ENCODE peak calls at places on chromosomes 13 and 19, in seven cellular contexts. E is Calu3; V is choroid plexus epithelial cell; P is WTC11; U is AG04450; D is progenitor cell of endocrine pancreas; W is CD4-positive, alpha-beta T cell. I is an unnamed sample.
A peak's percentile ranks its signal among the peaks of the same experiment; 100 is the strongest.

GRCh38 chr19:21202865-21203494 is 61.1 kb downstream of the ZNF431 start:
- DNase-seq in E (no peak), V (no peak), P (peak; percentile 34), U (no peak), D (no peak), W (no peak), I (no peak)

GRCh38 chr19:40797166-40797962 is 1.6 kb upstream of the EGLN2 start:
- DNase-seq in E (no peak), V (no peak), P (no peak), U (no peak), D (no peak), W (no peak), I (no peak)

GRCh38 chr19:1969176-1970002 is 28.4 kb downstream of the CSNK1G2 start:
- DNase-seq in E (no peak), V (no peak), P (no peak), U (no peak), D (no peak), W (no peak), I (no peak)

GRCh38 chr13:72920097-72920496 is 138.2 kb downstream of the PIBF1 start:
- DNase-seq in E (no peak), V (no peak), P (no peak), U (no peak), D (no peak), W (no peak), I (no peak)

GRCh38 chr13:46796515-46797467 is at the start of gene ESD:
- DNase-seq in E (peak; percentile 90), V (peak; percentile 94), P (peak; percentile 92), U (peak; percentile 67), D (peak; percentile 78), W (peak; percentile 81), I (peak; percentile 73)

GRCh38 chr13:66558511-66558910 is 671.6 kb downstream of the PCDH9 start:
- DNase-seq in E (no peak), V (peak; percentile 79), P (no peak), U (no peak), D (no peak), W (no peak), I (no peak)

GRCh38 chr13:45178349-45179142 is 22.3 kb downstream of the KCTD4 start:
- DNase-seq in E (no peak), V (peak; percentile 71), P (no peak), U (peak; percentile 72), D (no peak), W (no peak), I (no peak)

GRCh38 chr13:80962855-80963254 is 621.9 kb upstream of the SPRY2 start:
- DNase-seq in E (no peak), V (peak; percentile 71), P (no peak), U (no peak), D (no peak), W (no peak), I (no peak)

GRCh38 chr13:49869514-49869913 is 66.6 kb downstream of the SPRYD7 start:
- DNase-seq in E (no peak), V (peak; percentile 72), P (peak; percentile 69), U (no peak), D (no peak), W (no peak), I (no peak)

GRCh38 chr19:1979642-1980041 is 35.9 kb downstream of the BTBD2 start:
- DNase-seq in E (no peak), V (no peak), P (no peak), U (no peak), D (no peak), W (no peak), I (no peak)

GRCh38 chr19:33595783-33596182 is 26.0 kb upstream of the CHST8 start:
- DNase-seq in E (no peak), V (no peak), P (no peak), U (no peak), D (no peak), W (no peak), I (no peak)

GRCh38 chr13:97975851-97976550 is 22.5 kb downstream of the IPO5 start:
- DNase-seq in E (peak; percentile 78), V (peak; percentile 87), P (peak; percentile 89), U (peak; percentile 29), D (peak; percentile 88), W (peak; percentile 84), I (peak; percentile 92)

GRCh38 chr13:111505175-111505777 is 184.8 kb downstream of the TEX29 start:
- DNase-seq in E (no peak), V (no peak), P (peak; percentile 79), U (no peak), D (no peak), W (no peak), I (no peak)

GRCh38 chr19:1106841-1107654 is 3.3 kb downstream of the GPX4 start:
- DNase-seq in E (peak; percentile 54), V (peak; percentile 84), P (no peak), U (no peak), D (no peak), W (no peak), I (no peak)

GRCh38 chr19:1864480-1865171 is 1.2 kb upstream of the KLF16 start:
- DNase-seq in E (peak; percentile 78), V (peak; percentile 53), P (peak; percentile 87), U (no peak), D (peak; percentile 75), W (no peak), I (peak; percentile 70)

GRCh38 chr13:75486654-75487053 is 4.7 kb upstream of the TBC1D4 start:
- DNase-seq in E (no peak), V (no peak), P (no peak), U (no peak), D (no peak), W (no peak), I (no peak)

GRCh38 chr13:23235994-23236393 is 55.2 kb downstream of the SGCG start:
- DNase-seq in E (no peak), V (no peak), P (no peak), U (no peak), D (no peak), W (no peak), I (no peak)
- TF ChIP-seq CTCF in E (no peak), V (no peak), P (no peak), U (no peak), D (no peak), W (no peak), I (no peak)

DNA sequence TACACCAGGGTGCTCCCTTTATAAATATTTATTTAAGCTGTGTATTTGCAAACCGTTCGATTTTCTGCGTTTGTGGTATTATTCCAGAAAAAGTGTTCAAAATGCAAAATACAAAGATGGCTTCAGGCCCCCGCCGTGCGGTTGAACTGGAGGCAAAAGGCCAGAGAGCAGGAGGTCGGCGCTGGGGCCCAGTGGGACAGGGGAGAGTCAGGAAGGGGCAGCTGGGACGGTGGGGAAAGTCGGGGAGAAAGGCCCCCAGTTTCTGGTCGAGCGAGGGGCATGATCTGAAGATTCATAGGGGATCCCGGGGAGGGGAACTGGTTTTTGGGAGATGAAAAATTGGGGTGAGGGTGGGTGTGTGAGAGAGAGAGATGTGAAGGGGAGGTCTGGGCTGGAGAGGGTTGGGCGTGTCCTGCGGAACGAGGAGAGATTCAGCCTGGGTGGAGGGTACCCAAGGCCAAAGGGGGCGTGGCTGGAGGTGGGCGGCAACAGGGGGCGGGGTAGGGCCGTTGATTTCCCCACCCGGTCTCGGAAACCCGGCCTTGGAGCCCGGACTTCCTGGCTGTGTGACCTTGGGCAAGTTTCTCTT is 678 bp downstream of the ISOC2 start:
- DNase-seq in E (peak; percentile 66), V (peak; percentile 86), P (peak; percentile 97), U (peak; percentile 48), D (peak; percentile 59), W (no peak), I (no peak)
- TF ChIP-seq CTCF in E (no peak), V (peak; percentile 1), P (no peak), U (no peak), D (no peak), W (no peak), I (no peak)

DNA sequence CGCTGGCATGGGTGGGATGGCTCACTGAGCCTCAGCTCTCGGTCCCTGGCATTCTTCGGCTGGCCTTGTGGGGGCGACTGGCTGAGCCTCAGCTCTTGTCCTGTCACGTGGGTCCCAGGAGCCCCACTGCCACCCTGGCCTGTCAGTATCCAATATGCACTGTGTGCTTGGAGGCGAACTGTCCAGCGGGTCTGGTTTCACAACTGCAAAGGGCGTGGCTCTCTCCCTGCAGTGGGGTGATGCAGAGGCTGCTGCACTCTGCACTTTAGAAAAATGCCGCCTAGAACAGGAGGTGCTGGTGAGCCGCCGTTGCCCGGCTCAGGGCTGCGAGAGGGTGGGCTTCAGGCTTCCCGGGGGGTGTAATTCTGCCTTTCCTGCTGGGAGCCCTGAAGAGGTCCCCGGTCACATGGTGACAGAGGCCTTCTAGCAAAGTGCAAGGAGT is 17.0 kb upstream of the TMEM255B start:
- DNase-seq in E (peak; percentile 37), V (peak; percentile 56), P (peak; percentile 53), U (no peak), D (no peak), W (no peak), I (no peak)
- TF ChIP-seq CTCF in E (no peak), V (peak; percentile 36), P (peak; percentile 30), U (peak; percentile 32), D (peak; percentile 34), W (no peak), I (no peak)

GRCh38 chr13:48643159-48643558 is 10.6 kb upstream of the CYSLTR2 start:
- DNase-seq in E (no peak), V (no peak), P (no peak), U (no peak), D (no peak), W (no peak), I (no peak)
- TF ChIP-seq CTCF in E (no peak), V (no peak), P (no peak), U (no peak), D (no peak), W (no peak), I (peak; percentile 18)

GRCh38 chr13:22252281-22252830 is 581.5 kb downstream of the FGF9 start:
- DNase-seq in E (no peak), V (no peak), P (no peak), U (no peak), D (no peak), W (no peak), I (no peak)

GRCh38 chr13:22253107-22253506 is 582.2 kb downstream of the FGF9 start:
- DNase-seq in E (no peak), V (no peak), P (no peak), U (no peak), D (no peak), W (no peak), I (no peak)

DNA sequence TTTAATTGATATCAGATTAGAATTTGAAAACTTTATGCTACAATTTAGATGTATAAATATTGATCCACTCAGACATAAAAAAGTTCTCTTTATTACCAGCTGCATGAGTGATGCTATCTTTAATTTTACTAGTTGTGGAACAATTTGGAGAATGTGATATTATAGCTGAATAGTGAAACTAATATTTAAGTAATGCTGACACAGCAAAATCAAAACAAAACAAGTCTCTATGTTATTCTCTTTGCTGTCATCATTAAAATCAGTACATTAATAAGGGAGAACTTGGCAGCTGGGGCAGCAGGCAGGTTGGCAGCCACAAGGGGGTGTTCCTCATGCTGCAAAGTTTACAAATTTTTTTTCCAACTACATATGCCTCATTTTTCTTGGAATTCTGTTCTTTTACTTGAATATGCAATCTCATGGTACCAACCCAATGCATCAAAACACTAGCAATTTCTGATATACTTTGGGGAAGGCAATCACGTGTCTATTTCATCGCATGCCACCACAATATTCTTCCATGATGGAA is 585.3 kb downstream of the FGF9 start:
- DNase-seq in E (no peak), V (no peak), P (no peak), U (no peak), D (no peak), W (no peak), I (no peak)
- TF ChIP-seq CTCF in E (no peak), V (no peak), P (no peak), U (no peak), D (peak; percentile 40), W (no peak), I (no peak)